ENCODE peak calls at places on chromosomes 11 and 22, in six cellular contexts. H, V, S, Q, G and Y are unnamed samples.

GRCh38 chr11:117143390-117143789 is 697 bp upstream of the PAFAH1B2 start:
- DNase-seq in H (peak), V (peak), S (no peak), Q (no peak), G (no peak), Y (peak)

GRCh38 chr11:35111171-35112055 is 27.6 kb upstream of the CD44 start:
- DNase-seq in Q (no peak), V (peak), G (no peak), H (no peak), S (no peak), Y (peak)

GRCh38 chr11:115636686-115637555 is 132.7 kb upstream of the CADM1 start:
- DNase-seq in V (no peak), Q (no peak), H (no peak), G (no peak), S (no peak), Y (no peak)

GRCh38 chr22:48950151-48950915 is 877.3 kb downstream of the BRD1 start:
- DNase-seq in V (no peak), H (no peak), G (peak), Q (no peak), S (peak), Y (peak)

GRCh38 chr11:15663778-15664218 is 549.1 kb downstream of the INSC start:
- DNase-seq in Q (no peak), V (no peak), G (no peak), H (no peak), S (no peak), Y (peak)

GRCh38 chr22:31556627-31557203 is 60.4 kb downstream of the SFI1 start:
- DNase-seq in Q (no peak), S (no peak), G (no peak), V (peak), H (peak), Y (no peak)

GRCh38 chr11:101083334-101083733 is 46.3 kb downstream of the PGR start:
- DNase-seq in S (no peak), V (no peak), H (no peak), G (no peak), Q (no peak), Y (no peak)

GRCh38 chr11:2097356-2097997 is 41.7 kb downstream of the IGF2 start:
- DNase-seq in Q (no peak), G (peak), H (no peak), V (peak), S (peak), Y (peak)

GRCh38 chr11:46003647-46004046 is 81.2 kb downstream of the LARGE2 start:
- DNase-seq in V (no peak), S (no peak), H (no peak), G (no peak), Q (no peak), Y (no peak)

GRCh38 chr11:110174645-110175310 is 81.6 kb downstream of the ZC3H12C start:
- DNase-seq in V (peak), Q (no peak), G (no peak), H (no peak), S (no peak), Y (no peak)

GRCh38 chr22:48943567-48944432 is 883.9 kb downstream of the BRD1 start:
- DNase-seq in H (peak), Q (no peak), G (peak), V (peak), S (peak), Y (peak)

GRCh38 chr11:117582491-117582890 is 214.5 kb downstream of the DSCAML1 start:
- DNase-seq in G (no peak), V (no peak), H (no peak), S (peak), Q (no peak), Y (no peak)

GRCh38 chr22:35812600-35812999 is 94.9 kb downstream of the APOL5 start:
- DNase-seq in Q (no peak), V (no peak), S (no peak), H (no peak), G (no peak), Y (no peak)

GRCh38 chr11:69337211-69337721 is 43.3 kb downstream of the MYEOV start:
- DNase-seq in H (peak), S (no peak), Q (no peak), V (peak), G (peak), Y (no peak)

GRCh38 chr11:60119708-60120107 is 31.2 kb downstream of the MS4A2 start:
- DNase-seq in G (no peak), H (no peak), V (no peak), Q (no peak), S (no peak), Y (no peak)

GRCh38 chr11:130127509-130127908 is 32.1 kb upstream of the ST14 start:
- DNase-seq in H (no peak), G (no peak), Q (no peak), S (no peak), V (no peak), Y (no peak)

GRCh38 chr11:40292636-40293585 is 1166.5 kb downstream of the LRRC4C start:
- DNase-seq in H (no peak), G (no peak), Q (no peak), V (no peak), S (no peak), Y (no peak)

GRCh38 chr11:41457216-41458014 is 2.0 kb downstream of the LRRC4C start:
- DNase-seq in S (no peak), H (no peak), Q (no peak), V (no peak), G (no peak), Y (no peak)

GRCh38 chr11:19713221-19714092 is 820 bp downstream of the NAV2 start:
- DNase-seq in Q (no peak), G (no peak), S (no peak), V (peak), H (no peak), Y (peak)

GRCh38 chr11:121936781-121937447 is 179.1 kb downstream of the BLID start:
- DNase-seq in S (no peak), H (no peak), V (peak), Q (no peak), G (no peak), Y (no peak)

GRCh38 chr22:21943571-21944448 is 8.8 kb downstream of the PPM1F start:
- DNase-seq in V (no peak), S (no peak), G (no peak), H (no peak), Q (no peak), Y (no peak)

GRCh38 chr11:95923730-95924413 is at the start of gene MTMR2:
- DNase-seq in Q (peak), S (peak), V (peak), H (peak), G (peak), Y (peak)

GRCh38 chr11:125787827-125788226 is at the start of gene PATE3:
- DNase-seq in V (no peak), G (no peak), Q (no peak), H (no peak), S (no peak), Y (no peak)

GRCh38 chr22:50315289-50316113 is 8.1 kb upstream of the PLXNB2 start:
- DNase-seq in H (no peak), V (no peak), S (peak), G (no peak), Q (no peak), Y (no peak)

GRCh38 chr22:45413013-45413367 is 409 bp downstream of the SMC1B start:
- DNase-seq in S (no peak), V (no peak), Q (no peak), H (no peak), G (no peak), Y (no peak)

GRCh38 chr11:102192349-102193066 is 82.3 kb downstream of the YAP1 start:
- DNase-seq in S (no peak), V (no peak), Q (no peak), G (no peak), H (no peak), Y (no peak)

GRCh38 chr11:107561688-107562087 is 3.8 kb downstream of the ALKBH8 start:
- DNase-seq in V (peak), S (no peak), H (no peak), G (no peak), Q (no peak), Y (peak)

GRCh38 chr11:12287374-12288211 is 89.8 kb upstream of the PARVA start:
- DNase-seq in Q (no peak), G (peak), H (peak), V (peak), S (peak), Y (peak)